ENCODE peak calls at places on chromosomes 11 and 22, in ten cellular contexts. B is uterus, C is tibial nerve, F is A549, D is heart left ventricle, J is IMR-90, M is right lobe of liver, R is ovary, E is stomach, O is spleen. L is an unnamed sample.

GRCh38 chr11:132674161-132674560 is 858.1 kb downstream of the OPCML start:
- DNase-seq in O (no peak), F (no peak), J (no peak), D (no peak), R (no peak), B (peak), C (no peak), E (no peak), M (no peak), L (no peak)

GRCh38 chr22:41288245-41288946 is 2.4 kb upstream of the RANGAP1 start:
- DNase-seq in D (no peak), R (no peak), F (peak), J (peak), B (no peak), C (no peak), E (peak), M (no peak), O (no peak), L (no peak)

GRCh38 chr11:107116358-107116757 is 98.1 kb upstream of the GUCY1A2 start:
- DNase-seq in R (no peak), B (no peak), E (no peak), C (no peak), F (no peak), D (no peak), M (no peak), J (no peak), O (no peak), L (no peak)

GRCh38 chr11:113114452-113115027 is 153.3 kb downstream of the NCAM1 start:
- DNase-seq in C (no peak), J (peak), B (peak), D (peak), E (peak), R (peak), F (peak), O (no peak), M (peak), L (no peak)

GRCh38 chr11:1285876-1286275 is 23.6 kb downstream of the TOLLIP start:
- DNase-seq in O (peak), B (no peak), M (peak), D (no peak), R (no peak), F (no peak), E (no peak), J (no peak), C (no peak), L (no peak)

GRCh38 chr22:43479311-43479710 is 67.5 kb downstream of the MPPED1 start:
- DNase-seq in O (peak), M (no peak), C (no peak), E (no peak), R (no peak), F (no peak), B (no peak), J (no peak), D (no peak), L (no peak)

GRCh38 chr11:13327421-13327820 is 49.8 kb downstream of the BMAL1 start:
- DNase-seq in O (no peak), C (no peak), R (no peak), J (no peak), M (no peak), B (no peak), F (no peak), D (no peak), E (no peak), L (no peak)

GRCh38 chr11:33598426-33599069 is 102.1 kb downstream of the C11orf91 start:
- DNase-seq in R (no peak), E (no peak), B (no peak), J (no peak), M (no peak), D (no peak), C (no peak), O (no peak), F (no peak), L (no peak)

GRCh38 chr22:20566420-20567260 is 59.2 kb downstream of the MED15 start:
- DNase-seq in B (peak), D (no peak), M (peak), R (peak), O (peak), E (peak), C (no peak), F (peak), J (peak), L (no peak)

GRCh38 chr11:63572026-63572688 is 9.0 kb upstream of the PLAAT2 start:
- DNase-seq in F (no peak), C (no peak), B (no peak), R (no peak), J (no peak), O (no peak), E (no peak), D (no peak), M (no peak), L (no peak)

GRCh38 chr11:121420398-121420797 is 31.7 kb upstream of the SORL1 start:
- DNase-seq in D (no peak), C (no peak), B (no peak), E (no peak), J (no peak), O (no peak), M (no peak), F (no peak), R (no peak), L (no peak)

DNA sequence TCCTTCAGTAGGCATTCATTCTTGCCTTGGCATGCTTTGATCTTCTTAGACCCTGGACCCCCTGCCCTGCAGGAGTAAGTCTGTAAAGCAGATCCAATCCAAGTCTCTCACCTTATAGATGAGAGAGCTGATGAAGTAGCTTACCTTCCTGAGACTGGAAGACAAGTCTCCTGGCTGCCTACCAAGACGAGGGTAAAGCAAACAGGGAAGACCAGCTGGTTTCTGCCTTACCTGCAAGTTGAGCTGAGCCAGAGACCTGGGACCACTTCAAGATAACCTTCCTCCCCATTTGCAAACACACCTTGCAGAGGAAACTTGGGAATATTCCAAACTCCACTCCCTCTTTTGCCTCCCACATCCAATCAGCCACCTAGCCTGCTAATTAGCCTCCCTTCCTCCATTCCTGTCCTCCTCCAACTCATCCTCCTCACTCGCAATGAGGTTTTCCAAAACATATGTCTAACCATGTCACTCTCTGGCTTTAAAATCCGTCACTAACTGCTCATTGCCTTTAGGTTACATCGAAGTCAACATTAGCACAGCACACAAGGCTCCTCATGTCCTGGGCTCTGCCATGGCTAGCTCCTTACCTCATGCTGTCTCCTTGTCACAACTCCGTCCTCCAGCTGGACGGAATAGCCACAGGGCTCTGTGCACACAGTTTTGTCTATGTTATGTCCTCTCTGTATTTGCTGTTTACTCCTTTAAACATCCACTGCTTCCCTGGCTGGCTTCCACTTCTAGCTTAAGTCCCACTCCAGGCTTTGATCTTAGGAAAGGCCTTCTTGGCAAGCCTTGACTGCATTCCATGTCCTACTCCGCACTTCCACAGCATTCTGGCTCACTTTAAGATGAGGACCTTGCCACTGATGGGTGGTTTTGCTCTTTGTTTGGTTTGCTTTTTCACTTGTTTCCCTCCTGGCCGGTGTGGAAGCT is 23.2 kb upstream of the ROBO3 start:
- DNase-seq in B (no peak), D (no peak), M (no peak), O (no peak), C (no peak), J (no peak), F (no peak), R (no peak), E (no peak), L (no peak)
- H3K4me3 ChIP-seq in B (no peak), D (no peak), M (no peak), O (no peak), C (no peak), J (no peak), F (no peak), R (no peak), E (no peak), L (no peak)

GRCh38 chr11:2377511-2378443 is 667 bp downstream of the CD81 start:
- DNase-seq in C (peak), M (peak), J (peak), E (peak), D (no peak), R (peak), B (peak), O (peak), F (peak), L (no peak)
- TF ChIP-seq POLR2A in C (peak), M (peak), J (peak), E (no peak), D (no peak), R (peak), B (peak), O (no peak), F (no peak), L (peak)

DNA sequence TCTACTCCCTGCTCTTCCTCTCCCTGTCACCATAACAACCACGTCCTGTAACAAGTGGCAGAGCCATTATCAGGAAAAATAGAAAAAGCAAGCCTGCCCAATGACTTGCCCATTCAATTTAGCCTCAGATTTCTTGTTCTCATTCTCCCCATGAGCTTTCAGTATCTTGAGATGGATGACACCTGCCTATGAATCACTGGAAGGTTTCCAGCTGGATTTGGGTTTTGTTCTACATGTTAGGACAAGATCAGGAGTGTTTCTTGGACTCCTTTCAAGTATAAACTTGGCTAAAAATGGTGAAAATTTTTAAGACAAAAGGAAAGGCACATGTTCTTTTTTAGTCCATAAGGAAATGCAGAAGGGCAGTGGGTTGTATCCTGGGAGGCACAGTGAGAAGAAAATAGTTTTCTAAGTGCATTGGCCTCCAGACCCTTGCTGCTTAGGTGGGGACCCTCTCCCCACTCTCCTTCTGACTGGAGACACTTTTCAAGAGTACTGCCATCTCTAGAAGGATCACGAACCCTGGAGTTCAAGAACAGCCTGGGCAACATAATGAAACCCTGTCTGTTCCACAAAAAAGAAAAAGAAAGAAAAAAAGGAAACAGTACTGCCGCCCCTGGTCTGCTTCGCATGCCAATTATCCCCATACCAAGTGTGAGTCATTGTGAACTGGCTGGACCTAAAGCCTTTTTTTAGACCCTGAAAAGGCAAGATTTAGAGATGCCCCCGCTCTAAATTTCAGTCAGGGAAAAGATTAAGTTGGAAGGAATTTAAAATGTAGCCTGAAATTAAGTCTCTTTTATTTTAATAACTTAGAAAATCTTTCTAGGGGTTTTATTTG is 51.0 kb downstream of the MTNR1B start:
- DNase-seq in M (no peak), R (no peak), E (no peak), F (peak), D (no peak), O (no peak), C (no peak), B (peak), J (peak), L (no peak)
- H3K4me3 ChIP-seq in M (no peak), R (no peak), E (no peak), F (no peak), D (no peak), O (no peak), C (no peak), B (no peak), J (peak), L (no peak)

DNA sequence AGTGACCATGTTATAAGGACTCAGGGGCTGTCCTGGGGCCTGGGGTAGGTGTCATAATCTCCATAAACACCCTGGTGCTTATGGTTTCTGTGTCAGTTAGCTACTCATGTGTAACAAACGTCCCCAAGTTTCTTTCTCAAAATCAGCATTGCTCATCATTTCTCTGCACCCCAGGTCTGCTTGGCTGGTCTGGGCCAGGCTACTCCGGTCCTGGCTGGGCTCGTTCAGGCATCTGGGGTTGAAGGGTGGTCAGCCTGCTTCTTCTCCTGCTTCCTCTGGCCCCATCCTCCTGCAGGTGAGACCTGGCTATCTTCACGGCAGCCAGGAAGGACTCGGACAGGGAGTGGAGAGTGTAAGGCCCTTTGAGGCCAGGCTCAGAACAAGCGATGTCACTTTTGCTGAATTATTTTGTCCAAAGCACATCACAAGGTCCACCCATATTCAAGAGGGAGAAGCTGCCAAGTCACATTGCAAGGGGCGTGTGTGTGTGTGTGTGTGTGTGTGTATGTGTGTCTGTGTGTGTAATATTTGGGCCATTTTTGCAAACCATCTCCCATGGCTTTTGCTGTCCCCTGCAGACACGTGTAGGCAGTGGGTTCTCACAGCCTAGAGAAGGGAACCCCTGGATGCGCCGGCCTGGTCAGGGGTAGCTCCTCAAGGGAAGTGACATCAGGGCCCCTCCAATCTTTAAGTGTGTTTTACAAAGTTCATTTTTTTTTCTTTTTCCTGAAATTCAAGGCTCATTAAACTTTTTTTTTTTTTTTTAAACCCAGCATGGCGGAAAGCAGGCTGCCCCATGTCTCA is 535.8 kb downstream of the TBC1D22A start:
- DNase-seq in M (no peak), F (no peak), O (no peak), J (no peak), D (no peak), B (no peak), C (no peak), R (no peak), E (no peak), L (peak)
- TF ChIP-seq POLR2A in M (no peak), F (no peak), O (no peak), J (no peak), D (no peak), B (no peak), C (no peak), R (no peak), E (no peak), L (no peak)

GRCh38 chr11:119743041-119743440 is 14.0 kb upstream of the NECTIN1 start:
- DNase-seq in C (no peak), E (no peak), J (no peak), O (peak), F (no peak), M (no peak), R (no peak), D (no peak), B (no peak), L (no peak)
- H3K4me3 ChIP-seq in C (no peak), E (no peak), J (no peak), O (no peak), F (no peak), M (no peak), R (no peak), D (no peak), B (no peak), L (no peak)

DNA sequence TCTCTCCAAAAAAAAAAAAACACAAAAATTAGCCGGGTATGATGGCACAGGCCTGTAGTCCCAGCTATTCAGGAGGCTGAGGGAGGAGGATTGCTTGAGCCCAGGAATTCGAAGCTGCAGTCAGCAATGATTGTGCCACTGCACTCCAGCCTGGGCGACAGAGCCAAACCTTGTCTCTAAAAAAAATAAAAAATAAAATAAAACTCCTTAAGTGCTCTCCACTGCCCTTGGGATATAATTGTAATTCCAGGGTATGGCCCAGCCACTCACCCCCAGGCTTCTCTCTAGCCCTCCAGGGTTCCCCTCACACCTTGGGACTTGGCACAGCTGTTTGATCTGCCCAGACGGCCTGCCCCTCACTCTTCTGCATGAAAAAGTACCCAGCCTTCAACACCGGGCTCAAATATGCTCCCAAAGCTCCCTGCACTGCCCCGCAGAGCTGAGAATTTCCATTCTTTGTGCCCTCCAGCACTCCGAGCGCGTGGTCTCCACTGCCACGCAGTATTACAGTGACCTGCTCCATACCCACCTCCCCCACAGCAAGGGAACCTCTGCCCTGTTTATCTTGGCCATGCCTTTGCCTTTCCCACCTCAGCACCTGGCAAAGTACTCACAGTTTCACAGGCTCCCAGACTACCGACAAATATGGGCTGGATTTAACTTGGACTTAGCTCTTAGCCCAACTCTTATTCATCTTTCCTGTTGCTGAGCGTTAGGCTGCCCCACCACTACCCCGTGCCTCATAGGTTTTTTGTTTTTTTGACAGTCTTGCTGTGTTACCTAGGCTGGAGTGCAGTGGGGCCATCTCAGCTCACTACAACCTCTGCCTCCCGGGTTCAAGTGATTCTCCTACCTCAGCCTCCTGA is 7.6 kb upstream of the FTH1 start:
- DNase-seq in J (no peak), E (peak), D (no peak), R (peak), C (no peak), O (peak), F (peak), B (no peak), M (peak), L (no peak)
- TF ChIP-seq POLR2A in J (no peak), E (no peak), D (no peak), R (no peak), C (no peak), O (no peak), F (no peak), B (no peak), M (peak), L (no peak)

DNA sequence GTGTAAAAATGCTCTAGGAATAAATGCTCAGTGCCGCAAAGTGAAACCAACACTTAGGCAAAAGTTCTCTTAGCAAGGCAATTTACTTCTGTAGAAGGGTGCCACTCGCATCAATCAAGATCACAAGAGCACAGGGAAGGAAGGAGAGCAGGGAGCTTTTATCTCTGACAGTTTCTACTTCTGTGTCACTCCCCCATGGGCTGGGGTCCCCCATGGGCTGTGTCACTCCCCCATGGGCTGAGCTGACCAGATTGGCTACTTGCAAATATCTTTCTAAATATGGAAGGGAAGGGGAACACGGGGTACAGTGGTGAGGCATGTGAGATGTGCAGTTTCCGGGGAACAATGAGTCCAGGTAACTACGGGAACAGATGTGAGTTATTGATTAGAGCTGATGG is 397 bp downstream of the OR52N2 start:
- DNase-seq in M (no peak), E (no peak), D (no peak), O (no peak), F (no peak), J (no peak), R (no peak), C (no peak), B (no peak), L (no peak)
- H3K4me3 ChIP-seq in M (peak), E (peak), D (peak), O (peak), F (peak), J (peak), R (no peak), C (peak), B (peak), L (peak)

DNA sequence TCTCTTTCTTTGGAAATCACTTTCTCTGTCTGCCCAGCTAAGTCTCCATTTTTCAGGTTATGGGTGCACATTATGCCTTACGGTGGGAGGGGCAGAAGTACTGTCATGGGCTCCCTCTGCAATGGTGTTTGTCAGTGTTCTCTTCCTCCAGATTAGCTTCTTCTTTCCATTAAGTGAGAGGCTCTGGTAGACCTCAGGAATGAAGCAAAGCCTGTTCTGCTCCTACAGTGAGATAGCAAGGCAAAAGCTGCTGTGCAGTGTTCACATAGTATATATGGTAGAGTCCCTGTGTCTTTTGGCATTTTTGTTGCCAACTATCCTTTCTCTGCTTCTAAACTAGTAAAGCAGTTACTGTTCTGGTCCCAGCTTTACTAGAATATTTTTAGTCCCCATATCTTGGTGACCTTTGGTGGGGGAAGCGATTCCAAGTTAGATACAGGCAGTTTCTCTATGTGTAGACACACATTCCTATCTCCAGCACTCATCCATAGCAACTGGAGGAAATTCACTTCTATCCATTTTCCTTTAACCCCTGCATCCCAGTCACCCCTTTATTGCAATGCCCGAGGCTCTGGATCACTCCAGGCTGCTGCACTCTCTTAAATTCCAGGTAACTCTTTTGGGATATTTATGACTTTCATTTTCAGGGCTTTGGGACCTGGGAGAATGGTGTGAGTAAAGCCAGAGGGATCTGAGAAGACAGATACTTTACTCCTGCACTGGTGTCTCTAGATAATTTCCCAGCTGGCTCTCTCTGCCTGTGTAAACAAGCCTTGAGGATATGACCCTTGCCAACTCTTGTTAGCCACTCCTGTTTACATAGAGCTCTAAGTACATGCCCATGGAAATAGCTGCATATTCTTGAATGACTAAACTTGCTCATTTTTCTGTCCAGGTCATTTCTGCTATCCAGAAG is 3.9 kb upstream of the TRIM34 start:
- DNase-seq in J (peak), E (no peak), M (no peak), D (no peak), B (no peak), R (no peak), C (no peak), O (no peak), F (peak), L (no peak)
- TF ChIP-seq POLR2A in J (no peak), E (no peak), M (no peak), D (no peak), B (no peak), R (no peak), C (no peak), O (no peak), F (no peak), L (no peak)

L was measured in vagina.